ENCODE peak calls at places on chromosomes 6 and 20, in ten cellular contexts. N is heart left ventricle, H is RWPE1, G is endothelial cell, K is IMR-90, C is nephron progenitor cell, T is A673, I is mucosa of descending colon, B is upper lobe of right lung, E is psoas muscle. X is an unnamed sample.
A peak's percentile ranks its signal among the peaks of the same experiment; 100 is the strongest.

GRCh38 chr20:44057698-44058675 is 129.0 kb downstream of the JPH2 start:
- DNase-seq in N (no peak), H (no peak), G (no peak), K (peak; percentile 44), C (no peak), T (no peak), I (no peak), B (no peak), E (no peak), X (no peak)

GRCh38 chr6:12246900-12247299 is 43.3 kb upstream of the EDN1 start:
- DNase-seq in N (no peak), H (no peak), G (no peak), K (peak; percentile 19), C (no peak), T (no peak), I (no peak), B (no peak), E (no peak), X (no peak)

GRCh38 chr6:19452495-19452894 is 384.7 kb upstream of the ID4 start:
- DNase-seq in N (no peak), H (no peak), G (no peak), K (no peak), C (no peak), T (no peak), I (no peak), B (no peak), E (no peak), X (no peak)

GRCh38 chr6:82801083-82801482 is 264.6 kb downstream of the UBE3D start:
- DNase-seq in N (no peak), H (no peak), G (no peak), K (no peak), C (no peak), T (no peak), I (no peak), B (no peak), E (no peak), X (no peak)

GRCh38 chr6:78746457-78746856 is 120.9 kb upstream of the IRAK1BP1 start:
- DNase-seq in N (no peak), H (no peak), G (no peak), K (peak; percentile 4), C (no peak), T (peak; percentile 9), I (no peak), B (no peak), E (no peak), X (no peak)

GRCh38 chr6:19268718-19269117 is 568.5 kb upstream of the ID4 start:
- DNase-seq in N (no peak), H (no peak), G (no peak), K (no peak), C (no peak), T (no peak), I (no peak), B (no peak), E (no peak), X (no peak)

GRCh38 chr20:56859751-56860366 is 230.8 kb downstream of the TFAP2C start:
- DNase-seq in N (no peak), H (no peak), G (no peak), K (no peak), C (peak; percentile 49), T (no peak), I (no peak), B (no peak), E (no peak), X (no peak)

GRCh38 chr6:14001329-14002012 is 76.7 kb downstream of the RNF182 start:
- DNase-seq in N (no peak), H (peak; percentile 86), G (no peak), K (peak; percentile 99), C (no peak), T (peak; percentile 83), I (no peak), B (no peak), E (no peak), X (no peak)

GRCh38 chr20:62362991-62363919 is 3.9 kb downstream of the LAMA5 start:
- DNase-seq in N (peak; percentile 20), H (no peak), G (no peak), K (no peak), C (no peak), T (no peak), I (peak; percentile 54), B (peak; percentile 63), E (peak; percentile 55), X (no peak)

GRCh38 chr6:4957521-4958231 is 46.2 kb downstream of the RPP40 start:
- DNase-seq in N (no peak), H (peak; percentile 13), G (peak; percentile 34), K (no peak), C (no peak), T (no peak), I (no peak), B (no peak), E (no peak), X (no peak)

GRCh38 chr6:31270788-31271640 is 878 bp downstream of the HLA-C start:
- DNase-seq in N (peak; percentile 85), H (peak; percentile 34), G (no peak), K (peak; percentile 47), C (peak; percentile 68), T (peak; percentile 57), I (peak; percentile 90), B (peak; percentile 82), E (peak; percentile 77), X (peak; percentile 17)

GRCh38 chr20:54173653-54174451 is at the start of gene CYP24A1:
- DNase-seq in N (no peak), H (peak; percentile 66), G (peak; percentile 31), K (no peak), C (peak; percentile 47), T (peak; percentile 31), I (no peak), B (peak; percentile 70), E (no peak), X (no peak)

GRCh38 chr6:137641474-137642077 is 147.4 kb upstream of the OLIG3 start:
- DNase-seq in N (peak; percentile 66), H (peak; percentile 74), G (peak; percentile 64), K (peak; percentile 69), C (peak; percentile 65), T (peak; percentile 82), I (no peak), B (peak; percentile 67), E (peak; percentile 77), X (peak; percentile 46)
- TF ChIP-seq CTCF in N (peak; percentile 59), H (peak; percentile 67), G (peak; percentile 51), K (peak; percentile 79), C (peak; percentile 69), T (peak; percentile 78), I (no peak), B (peak; percentile 78), E (peak; percentile 77), X (peak; percentile 88)

DNA sequence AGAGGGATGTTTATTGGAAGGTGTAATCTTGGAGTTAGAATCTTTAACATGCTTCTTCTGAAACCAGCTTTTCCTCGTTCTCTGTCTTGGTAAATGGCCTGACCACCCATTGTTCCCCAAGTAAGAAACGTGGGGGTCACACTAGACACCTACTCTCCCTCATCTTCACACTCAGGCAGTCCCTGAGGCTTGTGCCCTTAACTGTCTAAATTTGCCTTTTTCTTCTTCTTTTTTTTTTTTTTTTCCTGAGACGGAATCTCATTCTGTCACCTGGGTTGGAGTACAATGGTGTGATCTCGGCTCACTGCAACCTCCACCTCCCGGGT is 16.2 kb upstream of the ARFGEF2 start:
- DNase-seq in N (no peak), H (no peak), G (no peak), K (no peak), C (no peak), T (no peak), I (no peak), B (no peak), E (no peak), X (no peak)
- TF ChIP-seq CTCF in N (no peak), H (peak; percentile 70), G (no peak), K (no peak), C (no peak), T (no peak), I (no peak), B (no peak), E (no peak), X (no peak)

GRCh38 chr6:56540950-56541600 is 101.6 kb downstream of the DST start:
- DNase-seq in N (no peak), H (no peak), G (no peak), K (peak; percentile 58), C (no peak), T (no peak), I (no peak), B (no peak), E (no peak), X (no peak)

GRCh38 chr6:56541736-56542366 is 100.8 kb downstream of the DST start:
- DNase-seq in N (no peak), H (no peak), G (no peak), K (no peak), C (no peak), T (no peak), I (no peak), B (no peak), E (no peak), X (no peak)

GRCh38 chr6:56539503-56540105 is 103.1 kb downstream of the DST start:
- DNase-seq in N (no peak), H (no peak), G (no peak), K (no peak), C (no peak), T (no peak), I (no peak), B (no peak), E (no peak), X (no peak)

GRCh38 chr6:56540232-56540631 is 102.5 kb downstream of the DST start:
- DNase-seq in N (no peak), H (no peak), G (no peak), K (no peak), C (no peak), T (no peak), I (no peak), B (no peak), E (no peak), X (no peak)

DNA sequence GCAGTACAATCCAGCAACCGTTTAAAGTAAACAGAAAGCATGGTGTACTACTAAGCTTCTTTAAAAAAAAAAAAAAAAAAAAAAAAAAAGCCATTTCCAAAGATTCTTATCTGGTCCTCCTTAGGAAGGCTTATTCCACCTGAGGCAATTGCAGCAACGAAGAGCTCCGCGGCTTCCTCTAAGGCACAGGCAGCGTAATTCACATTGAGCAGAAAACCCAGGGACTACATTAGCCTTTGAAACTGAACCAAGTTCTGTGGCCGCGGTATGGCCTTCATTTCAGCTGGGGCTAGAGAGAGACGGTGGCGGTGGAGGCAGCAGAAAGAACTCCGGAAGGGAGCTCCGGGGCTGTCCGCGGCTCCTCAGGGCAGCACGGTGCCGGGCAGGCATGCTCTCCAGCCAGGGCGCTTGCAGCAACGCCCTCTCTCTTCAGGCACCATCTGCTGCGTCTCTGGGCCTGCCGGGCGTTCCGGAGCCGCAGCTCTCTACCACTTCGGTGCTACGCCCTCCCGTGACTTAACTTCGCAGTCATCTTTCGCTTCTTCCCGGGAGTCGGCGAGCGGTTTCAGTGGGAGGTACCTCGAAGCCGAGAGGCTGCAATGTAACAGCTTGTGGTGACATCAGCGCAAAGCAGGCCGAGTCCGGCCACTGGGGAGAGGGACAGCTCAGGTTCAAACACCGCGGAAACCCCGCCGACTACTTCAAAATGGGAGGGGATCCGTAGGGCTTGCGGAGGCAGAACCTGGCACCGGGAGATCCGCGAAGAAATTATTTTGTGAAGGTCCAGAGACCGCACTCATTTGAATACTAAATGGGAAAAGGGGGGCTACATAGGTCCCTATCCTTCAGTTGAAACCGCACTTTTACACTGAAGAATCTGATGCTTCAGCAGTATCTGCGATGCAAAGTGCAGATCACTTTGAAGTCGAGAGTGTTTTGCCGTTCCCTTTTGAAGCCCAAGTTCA is 100.0 kb downstream of the DST start:
- DNase-seq in N (peak; percentile 90), H (peak; percentile 78), G (peak; percentile 78), K (peak; percentile 98), C (peak; percentile 86), T (peak; percentile 95), I (peak; percentile 93), B (peak; percentile 94), E (peak; percentile 96), X (peak; percentile 75)
- TF ChIP-seq CTCF in N (peak; percentile 72), H (peak; percentile 15), G (no peak), K (peak; percentile 38), C (no peak), T (peak; percentile 38), I (no peak), B (peak; percentile 35), E (peak; percentile 40), X (peak; percentile 18)

GRCh38 chr20:36481380-36482043 is 59.8 kb upstream of the MYL9 start:
- DNase-seq in N (no peak), H (no peak), G (no peak), K (no peak), C (no peak), T (no peak), I (no peak), B (no peak), E (no peak), X (no peak)
- TF ChIP-seq CTCF in N (no peak), H (no peak), G (peak; percentile 6), K (no peak), C (no peak), T (no peak), I (no peak), B (no peak), E (peak; percentile 27), X (no peak)